ENCODE peak calls at places on chromosomes 3 and 15, in six cellular contexts. One of them, this sample, is unnamed.

GRCh38 chr3:103210583-103210982 is 775.8 kb downstream of the ZPLD1 start:
- DNase-seq in MM.1S: no peak
- DNase-seq in breast epithelium: no peak
- DNase-seq in osteoblast: no peak
- DNase-seq in fibroblast of pulmonary artery: no peak
- DNase-seq in uterus: no peak
- DNase-seq in this sample: no peak

GRCh38 chr3:97872209-97873042 is 50.6 kb downstream of the CRYBG3 start:
- DNase-seq in MM.1S: no peak
- DNase-seq in breast epithelium: no peak
- DNase-seq in osteoblast: peak
- DNase-seq in fibroblast of pulmonary artery: peak
- DNase-seq in uterus: peak
- DNase-seq in this sample: no peak

GRCh38 chr15:82963356-82964341 is 11.1 kb upstream of the HOMER2 start:
- DNase-seq in MM.1S: no peak
- DNase-seq in breast epithelium: no peak
- DNase-seq in osteoblast: peak
- DNase-seq in fibroblast of pulmonary artery: no peak
- DNase-seq in uterus: no peak
- DNase-seq in this sample: no peak

GRCh38 chr3:194865081-194865480 is 179.4 kb downstream of the FAM43A start:
- DNase-seq in MM.1S: no peak
- DNase-seq in breast epithelium: no peak
- DNase-seq in osteoblast: no peak
- DNase-seq in fibroblast of pulmonary artery: no peak
- DNase-seq in uterus: no peak
- DNase-seq in this sample: no peak

GRCh38 chr3:131530843-131531242 is 28.1 kb upstream of the MRPL3 start:
- DNase-seq in MM.1S: no peak
- DNase-seq in breast epithelium: no peak
- DNase-seq in osteoblast: no peak
- DNase-seq in fibroblast of pulmonary artery: no peak
- DNase-seq in uterus: no peak
- DNase-seq in this sample: no peak

GRCh38 chr3:129469026-129469425 is 29.0 kb downstream of the IFT122 start:
- DNase-seq in MM.1S: no peak
- DNase-seq in breast epithelium: no peak
- DNase-seq in osteoblast: no peak
- DNase-seq in fibroblast of pulmonary artery: no peak
- DNase-seq in uterus: no peak
- DNase-seq in this sample: no peak

GRCh38 chr3:138406606-138407005 is 27.8 kb upstream of the ESYT3 start:
- DNase-seq in MM.1S: no peak
- DNase-seq in breast epithelium: no peak
- DNase-seq in osteoblast: no peak
- DNase-seq in fibroblast of pulmonary artery: no peak
- DNase-seq in uterus: no peak
- DNase-seq in this sample: no peak

GRCh38 chr3:134037168-134037567 is 7.4 kb upstream of the SLCO2A1 start:
- DNase-seq in MM.1S: no peak
- DNase-seq in breast epithelium: no peak
- DNase-seq in osteoblast: no peak
- DNase-seq in fibroblast of pulmonary artery: no peak
- DNase-seq in uterus: no peak
- DNase-seq in this sample: no peak

GRCh38 chr3:50338989-50339388 is 1.6 kb downstream of the RASSF1 start:
- DNase-seq in MM.1S: no peak
- DNase-seq in breast epithelium: no peak
- DNase-seq in osteoblast: no peak
- DNase-seq in fibroblast of pulmonary artery: no peak
- DNase-seq in uterus: no peak
- DNase-seq in this sample: no peak

GRCh38 chr15:33068531-33068990 is 126.0 kb downstream of the FMN1 start:
- DNase-seq in MM.1S: peak
- DNase-seq in breast epithelium: peak
- DNase-seq in osteoblast: no peak
- DNase-seq in fibroblast of pulmonary artery: no peak
- DNase-seq in uterus: no peak
- DNase-seq in this sample: no peak

GRCh38 chr15:52787123-52787503 is 3.0 kb downstream of the ONECUT1 start:
- DNase-seq in MM.1S: no peak
- DNase-seq in breast epithelium: no peak
- DNase-seq in osteoblast: peak
- DNase-seq in fibroblast of pulmonary artery: no peak
- DNase-seq in uterus: no peak
- DNase-seq in this sample: no peak

GRCh38 chr3:33392703-33393125 is 47.5 kb downstream of the UBP1 start:
- DNase-seq in MM.1S: no peak
- DNase-seq in breast epithelium: no peak
- DNase-seq in osteoblast: peak
- DNase-seq in fibroblast of pulmonary artery: peak
- DNase-seq in uterus: no peak
- DNase-seq in this sample: no peak

DNA sequence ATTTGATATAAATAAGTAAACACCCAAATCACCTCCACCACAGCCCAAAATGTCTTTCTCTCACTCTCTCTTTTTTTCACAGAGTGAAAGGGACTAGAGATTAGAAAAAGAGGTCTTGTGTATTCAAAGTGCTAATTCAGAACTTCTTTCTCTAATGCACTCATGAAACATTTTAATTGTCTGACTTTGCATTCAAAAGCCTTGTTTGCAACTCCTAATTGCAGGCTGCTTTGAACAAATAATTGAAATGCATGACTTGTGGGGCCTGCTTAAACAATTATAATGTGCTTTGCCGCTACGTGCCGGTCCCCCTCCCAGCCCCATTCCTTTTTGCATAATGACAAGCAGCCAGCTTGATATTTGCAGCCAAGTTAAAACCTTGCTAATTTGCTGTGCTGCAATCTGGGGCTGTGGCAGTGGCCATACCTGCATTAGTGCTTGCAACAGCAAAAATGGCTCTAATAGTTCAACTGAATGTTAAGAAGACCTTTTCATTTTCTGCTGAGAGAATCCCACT is 114.5 kb downstream of the FOXB1 start:
- DNase-seq in MM.1S: no peak
- DNase-seq in breast epithelium: no peak
- DNase-seq in osteoblast: no peak
- DNase-seq in fibroblast of pulmonary artery: no peak
- DNase-seq in uterus: no peak
- DNase-seq in this sample: no peak
- TF ChIP-seq CTCF in MM.1S: no peak
- TF ChIP-seq CTCF in breast epithelium: no peak
- TF ChIP-seq CTCF in osteoblast: no peak
- TF ChIP-seq CTCF in fibroblast of pulmonary artery: no peak
- TF ChIP-seq CTCF in uterus: no peak
- TF ChIP-seq CTCF in this sample: no peak

GRCh38 chr15:62391565-62392262 is 226.6 kb upstream of the C2CD4B start:
- DNase-seq in MM.1S: peak
- DNase-seq in breast epithelium: peak
- DNase-seq in osteoblast: peak
- DNase-seq in fibroblast of pulmonary artery: peak
- DNase-seq in uterus: peak
- DNase-seq in this sample: peak
- TF ChIP-seq CTCF in MM.1S: no peak
- TF ChIP-seq CTCF in breast epithelium: peak
- TF ChIP-seq CTCF in osteoblast: no peak
- TF ChIP-seq CTCF in fibroblast of pulmonary artery: peak
- TF ChIP-seq CTCF in uterus: no peak
- TF ChIP-seq CTCF in this sample: peak

GRCh38 chr3:140521751-140522445 is 156.0 kb upstream of the TRIM42 start:
- DNase-seq in MM.1S: no peak
- DNase-seq in breast epithelium: no peak
- DNase-seq in osteoblast: no peak
- DNase-seq in fibroblast of pulmonary artery: no peak
- DNase-seq in uterus: no peak
- DNase-seq in this sample: no peak
- TF ChIP-seq CTCF in MM.1S: no peak
- TF ChIP-seq CTCF in breast epithelium: no peak
- TF ChIP-seq CTCF in osteoblast: no peak
- TF ChIP-seq CTCF in fibroblast of pulmonary artery: no peak
- TF ChIP-seq CTCF in uterus: no peak
- TF ChIP-seq CTCF in this sample: no peak

DNA sequence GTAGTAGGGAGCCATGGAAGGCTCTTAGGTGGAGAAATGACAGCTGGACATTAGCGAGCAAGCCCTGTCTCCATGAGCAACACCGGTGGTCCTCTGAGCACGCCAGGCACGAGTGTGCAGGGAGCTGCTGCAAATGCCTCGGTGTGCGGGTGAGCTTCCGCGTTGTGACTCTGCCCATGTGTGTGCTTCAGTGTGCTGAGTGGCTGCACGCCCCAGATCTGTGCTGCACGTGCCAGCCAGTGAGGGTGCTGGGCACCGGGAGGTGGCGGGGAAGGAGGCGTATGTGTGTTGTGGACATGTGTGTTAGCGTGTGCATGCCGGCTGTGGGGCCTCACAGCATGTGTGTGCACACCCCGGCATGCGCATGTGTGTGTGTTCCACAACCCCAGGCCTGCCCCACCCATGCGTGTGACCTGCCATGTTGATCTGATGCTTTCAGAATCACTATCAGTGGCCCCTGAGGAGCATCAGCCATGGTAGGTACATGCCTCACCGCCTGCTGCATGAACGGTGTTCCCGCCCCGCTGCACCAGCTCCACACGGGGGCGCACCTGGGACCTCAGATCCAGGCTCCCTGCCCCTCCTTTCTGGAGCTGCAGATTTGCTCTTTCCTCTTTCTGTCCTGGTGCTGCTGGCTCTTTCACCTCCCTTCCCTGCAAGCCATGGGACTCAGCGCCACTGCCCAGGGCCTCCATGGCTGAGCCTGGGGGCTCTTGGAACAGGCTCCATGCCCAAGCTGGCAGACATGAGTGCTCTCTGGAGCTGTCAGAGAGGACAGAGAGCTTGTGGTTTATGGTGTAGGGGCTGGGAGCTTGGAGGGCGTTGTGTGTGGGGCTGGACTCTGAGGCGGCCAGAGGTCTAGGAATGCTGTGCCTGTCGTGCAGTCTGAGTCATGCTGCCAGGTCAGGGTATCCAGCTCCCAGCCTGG is 169.4 kb downstream of the TBC1D2B start:
- DNase-seq in MM.1S: peak
- DNase-seq in breast epithelium: no peak
- DNase-seq in osteoblast: peak
- DNase-seq in fibroblast of pulmonary artery: peak
- DNase-seq in uterus: no peak
- DNase-seq in this sample: peak
- TF ChIP-seq CTCF in MM.1S: peak
- TF ChIP-seq CTCF in breast epithelium: no peak
- TF ChIP-seq CTCF in osteoblast: no peak
- TF ChIP-seq CTCF in fibroblast of pulmonary artery: peak
- TF ChIP-seq CTCF in uterus: no peak
- TF ChIP-seq CTCF in this sample: no peak

GRCh38 chr3:2765002-2765579 is 345.1 kb downstream of the IL5RA start:
- DNase-seq in MM.1S: peak
- DNase-seq in breast epithelium: no peak
- DNase-seq in osteoblast: no peak
- DNase-seq in fibroblast of pulmonary artery: no peak
- DNase-seq in uterus: no peak
- DNase-seq in this sample: no peak
- TF ChIP-seq CTCF in MM.1S: peak
- TF ChIP-seq CTCF in breast epithelium: no peak
- TF ChIP-seq CTCF in osteoblast: no peak
- TF ChIP-seq CTCF in fibroblast of pulmonary artery: no peak
- TF ChIP-seq CTCF in uterus: no peak
- TF ChIP-seq CTCF in this sample: peak

GRCh38 chr3:154131850-154132249 is 10.7 kb downstream of the ARHGEF26 start:
- DNase-seq in MM.1S: no peak
- DNase-seq in breast epithelium: no peak
- DNase-seq in osteoblast: no peak
- DNase-seq in fibroblast of pulmonary artery: no peak
- DNase-seq in uterus: no peak
- DNase-seq in this sample: no peak
- TF ChIP-seq CTCF in MM.1S: no peak
- TF ChIP-seq CTCF in breast epithelium: no peak
- TF ChIP-seq CTCF in osteoblast: no peak
- TF ChIP-seq CTCF in fibroblast of pulmonary artery: no peak
- TF ChIP-seq CTCF in uterus: no peak
- TF ChIP-seq CTCF in this sample: no peak

DNA sequence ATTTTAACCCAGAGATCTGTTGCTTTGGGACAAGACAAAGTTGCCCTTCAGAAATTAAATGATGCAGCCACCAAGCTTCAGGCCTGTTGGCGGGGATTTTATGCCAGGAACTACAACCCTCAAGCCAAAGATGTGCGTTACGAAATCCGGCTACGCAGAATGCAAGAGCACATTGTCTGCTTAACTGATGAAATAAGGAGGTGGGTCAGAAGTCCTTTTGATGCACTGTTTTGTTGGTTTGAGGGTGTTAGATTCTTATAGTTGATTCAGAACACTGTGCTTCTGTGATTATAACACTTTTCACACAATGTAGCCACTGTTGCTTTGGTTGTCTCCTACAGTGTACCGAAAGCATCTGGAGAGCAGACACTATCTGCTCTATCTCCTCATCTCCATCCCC is 20.8 kb upstream of the NXPE3 start:
- DNase-seq in MM.1S: no peak
- DNase-seq in breast epithelium: no peak
- DNase-seq in osteoblast: no peak
- DNase-seq in fibroblast of pulmonary artery: no peak
- DNase-seq in uterus: no peak
- DNase-seq in this sample: no peak
- TF ChIP-seq CTCF in MM.1S: no peak
- TF ChIP-seq CTCF in breast epithelium: no peak
- TF ChIP-seq CTCF in osteoblast: no peak
- TF ChIP-seq CTCF in fibroblast of pulmonary artery: no peak
- TF ChIP-seq CTCF in uterus: no peak
- TF ChIP-seq CTCF in this sample: no peak

DNA sequence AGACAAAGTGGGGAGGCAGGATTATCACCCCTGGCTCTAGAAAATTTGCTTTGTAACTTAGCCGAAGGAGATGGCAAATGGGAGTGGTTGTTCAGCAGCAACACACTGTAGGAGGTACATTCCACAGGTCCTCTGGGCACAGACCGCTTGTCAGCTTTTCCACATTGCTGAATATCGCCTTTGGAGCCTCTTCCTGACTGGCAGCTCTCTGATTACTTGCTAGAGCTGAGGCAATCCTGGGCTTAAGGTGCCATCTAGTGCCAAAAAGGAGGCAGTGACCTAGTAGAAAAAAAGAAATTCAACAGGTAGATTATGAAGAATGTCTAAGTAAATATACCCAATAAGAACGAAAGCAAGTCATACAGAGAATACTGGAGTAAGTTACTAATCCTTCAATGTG is 13.1 kb upstream of the SCN5A start:
- DNase-seq in MM.1S: peak
- DNase-seq in breast epithelium: no peak
- DNase-seq in osteoblast: peak
- DNase-seq in fibroblast of pulmonary artery: peak
- DNase-seq in uterus: no peak
- DNase-seq in this sample: no peak
- TF ChIP-seq CTCF in MM.1S: peak
- TF ChIP-seq CTCF in breast epithelium: no peak
- TF ChIP-seq CTCF in osteoblast: peak
- TF ChIP-seq CTCF in fibroblast of pulmonary artery: peak
- TF ChIP-seq CTCF in uterus: no peak
- TF ChIP-seq CTCF in this sample: peak